ENCODE peak calls at places on chromosome 9, in five cellular contexts. O is neuronal stem cell, U is H9, P is IMR-90, B is trophoblast cell. D is an unnamed sample.

GRCh38 chr9:76897804-76898525 is 7.9 kb downstream of the PRUNE2 start:
- DNase-seq in O (no peak), U (no peak), P (no peak), B (no peak), D (no peak)

GRCh38 chr9:84953252-84953773 is 283.8 kb downstream of the NTRK2 start:
- DNase-seq in O (no peak), U (no peak), P (no peak), B (no peak), D (peak)

GRCh38 chr9:81596671-81597426 is 92.5 kb downstream of the TLE1 start:
- DNase-seq in O (no peak), U (no peak), P (no peak), B (peak), D (peak)

GRCh38 chr9:18142964-18143363 is 331.0 kb upstream of the ADAMTSL1 start:
- DNase-seq in O (no peak), U (no peak), P (no peak), B (no peak), D (peak)

GRCh38 chr9:12818431-12819000 is 43.7 kb downstream of the LURAP1L start:
- DNase-seq in O (no peak), U (peak), P (peak), B (peak), D (peak)

GRCh38 chr9:20395671-20396070 is 226.6 kb downstream of the MLLT3 start:
- DNase-seq in O (no peak), U (no peak), P (no peak), B (no peak), D (no peak)

GRCh38 chr9:115520626-115521025 is 402.7 kb upstream of the TNC start:
- DNase-seq in O (no peak), U (no peak), P (no peak), B (no peak), D (no peak)

GRCh38 chr9:134895849-134896833 is 15.5 kb downstream of the FCN2 start:
- DNase-seq in O (no peak), U (no peak), P (peak), B (no peak), D (no peak)

GRCh38 chr9:120443489-120443888 is 136.5 kb downstream of the CDK5RAP2 start:
- DNase-seq in O (no peak), U (no peak), P (peak), B (no peak), D (no peak)

GRCh38 chr9:73451003-73451402 is 299.3 kb downstream of the ANXA1 start:
- DNase-seq in O (no peak), U (no peak), P (no peak), B (no peak), D (no peak)

GRCh38 chr9:116998305-116998704 is 311.2 kb downstream of the TRIM32 start:
- DNase-seq in O (peak), U (no peak), P (peak), B (no peak), D (peak)

GRCh38 chr9:115615821-115616665 is 498.1 kb upstream of the TNC start:
- DNase-seq in O (no peak), U (no peak), P (peak), B (peak), D (peak)

GRCh38 chr9:17068671-17069070 is 66.2 kb upstream of the CNTLN start:
- DNase-seq in O (no peak), U (no peak), P (no peak), B (no peak), D (no peak)

GRCh38 chr9:18822850-18823249 is 210.2 kb downstream of the SAXO1 start:
- DNase-seq in O (no peak), U (no peak), P (no peak), B (no peak), D (no peak)

GRCh38 chr9:76704601-76705204 is 59.5 kb upstream of the PCA3 start:
- DNase-seq in O (peak), U (no peak), P (peak), B (peak), D (peak)

GRCh38 chr9:89676281-89676680 is 71.5 kb downstream of the GADD45G start:
- DNase-seq in O (no peak), U (no peak), P (no peak), B (no peak), D (no peak)

GRCh38 chr9:35858428-35858827 is 11.8 kb downstream of the OR13J1 start:
- DNase-seq in O (no peak), U (no peak), P (no peak), B (no peak), D (no peak)

GRCh38 chr9:35948451-35948850 is 9.5 kb downstream of the OR2S2 start:
- DNase-seq in O (no peak), U (no peak), P (no peak), B (no peak), D (no peak)

GRCh38 chr9:122065923-122066629 is 27.0 kb downstream of the TTLL11 start:
- DNase-seq in O (no peak), U (no peak), P (no peak), B (no peak), D (no peak)

GRCh38 chr9:37949576-37949975 is 45.6 kb upstream of the SLC25A51 start:
- DNase-seq in O (no peak), U (no peak), P (no peak), B (no peak), D (no peak)

GRCh38 chr9:38662763-38663593 is 42.6 kb upstream of the ANKRD18A start:
- DNase-seq in O (no peak), U (no peak), P (no peak), B (no peak), D (peak)

GRCh38 chr9:133607381-133607780 is 1.8 kb downstream of the FAM163B start:
- DNase-seq in O (no peak), U (no peak), P (no peak), B (no peak), D (no peak)

GRCh38 chr9:89721971-89722530 is 117.2 kb downstream of the GADD45G start:
- DNase-seq in O (no peak), U (no peak), P (no peak), B (no peak), D (no peak)

GRCh38 chr9:34123682-34124081 is 2.8 kb downstream of the DCAF12 start:
- DNase-seq in O (no peak), U (no peak), P (no peak), B (no peak), D (no peak)

GRCh38 chr9:35271637-35272036 is 109.8 kb downstream of the UNC13B start:
- DNase-seq in O (no peak), U (no peak), P (no peak), B (no peak), D (no peak)

GRCh38 chr9:89608646-89609335 is 4.0 kb downstream of the GADD45G start:
- DNase-seq in O (no peak), U (peak), P (no peak), B (no peak), D (no peak)

DNA sequence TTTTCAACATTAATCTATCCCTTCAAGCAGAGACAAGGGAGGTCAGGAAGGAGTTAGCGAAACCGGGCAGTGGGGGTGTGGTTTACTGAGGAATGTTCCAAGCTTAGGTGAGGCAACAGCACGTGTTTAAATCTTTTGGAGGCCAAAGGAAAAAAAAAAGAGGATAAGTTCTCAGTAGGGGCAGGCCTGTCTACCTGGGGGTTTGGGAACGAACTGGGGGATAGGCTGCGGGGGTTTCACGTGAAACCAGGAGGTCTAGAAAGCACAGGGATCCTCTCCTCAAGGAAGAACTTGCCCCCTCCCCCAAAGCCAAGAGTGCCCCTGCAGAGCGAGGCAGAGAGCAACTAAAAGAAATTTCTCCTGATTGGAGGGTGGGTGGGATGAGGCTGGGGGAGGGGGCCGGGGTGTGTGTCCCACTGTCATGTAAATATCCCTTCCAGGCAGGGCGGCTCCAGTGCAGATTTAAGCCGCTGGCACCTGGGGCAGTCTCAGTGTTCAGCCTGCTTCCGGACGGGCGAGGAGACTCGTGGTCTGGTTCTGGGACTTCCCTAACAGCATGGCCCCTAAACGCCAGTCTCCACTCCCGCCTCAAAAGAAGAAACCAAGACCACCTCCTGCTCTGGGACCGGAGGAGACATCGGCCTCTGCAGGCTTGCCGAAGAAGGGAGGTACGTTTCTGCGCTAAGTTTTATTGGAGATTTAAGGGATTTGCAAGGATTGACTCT is 5.5 kb upstream of the SET start:
- DNase-seq in O (peak), U (peak), P (peak), B (peak), D (peak)
- H3K4ac ChIP-seq in O (peak), U (no peak), P (peak), B (peak), D (peak)

DNA sequence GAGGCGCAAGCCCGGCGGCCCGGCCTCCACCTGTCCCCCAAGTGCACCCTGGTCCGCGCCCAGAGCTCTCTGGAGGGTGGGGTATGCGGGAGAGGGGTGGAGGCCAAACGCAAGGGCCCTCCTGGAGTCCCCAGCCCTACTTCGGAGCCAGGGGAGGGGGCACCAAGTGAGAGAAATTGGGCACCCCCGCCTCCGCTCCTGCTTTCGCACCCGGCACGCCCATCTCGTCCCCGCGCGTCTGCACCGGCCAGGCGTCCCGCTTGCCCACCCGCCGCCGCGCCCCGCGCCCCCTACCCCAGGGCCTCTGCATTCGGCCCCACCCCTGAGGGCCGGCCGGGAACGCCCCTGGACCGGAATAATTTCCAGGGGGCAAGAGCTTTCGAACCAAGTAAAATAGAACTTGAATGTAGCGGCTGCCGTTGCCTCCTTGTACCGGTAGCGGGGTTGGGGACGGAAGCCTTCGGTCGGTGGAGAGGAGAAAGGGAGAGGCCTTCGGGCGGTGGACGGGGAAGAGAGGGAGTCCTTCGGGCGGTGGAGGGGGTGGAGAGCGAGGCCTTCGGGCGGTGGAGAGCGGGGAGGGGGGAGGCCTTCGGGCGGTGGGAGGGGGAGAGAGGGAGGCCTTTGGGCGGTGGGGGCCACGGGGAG is 694 bp upstream of the PHPT1 start:
- DNase-seq in O (peak), U (no peak), P (no peak), B (peak), D (peak)
- H3K23ac ChIP-seq in O (peak), U (no peak), P (peak), B (no peak), D (peak)

DNA sequence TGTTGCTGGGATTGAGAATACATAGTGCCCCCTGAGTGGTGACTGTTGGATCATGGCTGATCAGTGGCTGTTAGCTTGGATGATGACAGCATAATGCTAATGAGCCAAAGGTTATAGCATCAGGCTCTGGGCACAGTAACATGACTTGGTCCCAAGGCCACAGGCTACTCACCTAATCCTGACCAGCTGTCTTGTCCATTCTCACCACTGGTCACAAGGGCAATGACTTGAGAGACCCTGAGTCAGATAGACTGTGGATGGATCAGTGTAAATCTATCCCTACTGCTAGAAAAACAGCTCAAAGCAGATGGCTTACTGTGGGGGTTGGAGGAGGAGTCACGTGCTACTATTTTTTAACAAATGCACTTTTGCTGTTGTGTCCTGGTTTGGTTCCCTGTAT is 74.7 kb downstream of the AOPEP start:
- DNase-seq in O (no peak), U (no peak), P (peak), B (no peak), D (no peak)
- H3K4me2 ChIP-seq in O (no peak), U (no peak), P (no peak), B (no peak), D (no peak)

DNA sequence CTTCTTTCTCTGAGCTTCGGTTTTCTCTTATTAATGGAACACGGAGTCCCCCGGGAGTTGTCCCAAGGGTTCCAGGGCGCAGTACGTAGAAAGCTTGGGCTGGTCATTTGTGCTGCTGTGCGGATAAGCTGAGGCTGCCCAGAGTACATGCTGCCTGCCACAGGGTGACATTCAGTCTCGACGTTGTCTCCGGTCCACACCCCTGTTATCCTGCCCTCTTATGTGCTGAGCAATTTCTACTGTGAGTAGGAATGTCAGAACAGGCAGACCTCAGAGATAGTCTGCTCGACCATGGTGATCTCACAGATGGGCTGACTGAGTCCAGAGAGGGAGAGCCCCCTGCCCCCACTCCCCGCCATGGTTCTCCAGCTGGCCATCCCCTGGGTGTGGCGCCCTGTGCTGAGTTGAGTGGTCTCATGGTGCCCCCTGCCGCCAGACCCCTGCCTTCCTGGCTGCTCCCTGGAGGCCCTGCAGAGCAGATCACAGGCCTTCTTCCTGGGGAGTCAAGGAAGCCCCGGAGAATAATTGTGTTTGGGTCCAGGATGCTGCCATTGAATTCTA is 124.0 kb downstream of the RGS3 start:
- DNase-seq in O (no peak), U (peak), P (peak), B (no peak), D (peak)
- H3K4ac ChIP-seq in O (no peak), U (no peak), P (peak), B (no peak), D (no peak)

DNA sequence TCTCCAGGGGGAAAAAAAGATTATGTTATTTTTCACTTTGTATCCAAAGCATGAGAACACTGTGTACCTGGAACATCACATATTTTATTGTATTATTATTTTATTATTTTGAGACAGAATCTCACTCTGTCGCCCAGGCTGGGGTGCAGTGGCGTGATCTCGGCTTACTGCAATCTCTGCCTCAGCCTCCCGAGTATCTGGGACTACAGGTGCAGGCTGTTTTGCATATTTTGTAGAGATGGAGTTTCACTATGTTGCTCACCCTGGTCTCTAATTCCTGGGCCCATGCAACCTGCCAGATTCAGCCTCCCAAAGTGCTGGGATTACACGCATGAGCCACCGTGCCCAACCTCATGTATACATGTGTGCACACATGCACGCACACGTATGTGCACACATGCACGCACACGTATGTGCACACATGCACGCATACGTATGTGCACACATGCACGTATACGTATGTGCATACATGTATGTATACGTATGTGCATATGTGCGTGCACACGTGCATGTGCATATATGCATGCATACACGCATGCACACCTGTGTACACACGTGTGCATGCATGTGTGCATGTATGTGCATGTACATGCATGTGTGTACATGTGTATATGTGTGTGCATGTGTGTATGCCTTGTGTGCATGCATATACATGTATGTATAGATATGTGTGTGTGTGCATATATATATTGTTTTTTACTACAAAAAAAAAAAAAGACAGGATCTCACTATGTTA is 9.5 kb upstream of the UGCG start:
- DNase-seq in O (no peak), U (no peak), P (no peak), B (no peak), D (no peak)
- H3K23ac ChIP-seq in O (no peak), U (no peak), P (no peak), B (peak), D (no peak)

DNA sequence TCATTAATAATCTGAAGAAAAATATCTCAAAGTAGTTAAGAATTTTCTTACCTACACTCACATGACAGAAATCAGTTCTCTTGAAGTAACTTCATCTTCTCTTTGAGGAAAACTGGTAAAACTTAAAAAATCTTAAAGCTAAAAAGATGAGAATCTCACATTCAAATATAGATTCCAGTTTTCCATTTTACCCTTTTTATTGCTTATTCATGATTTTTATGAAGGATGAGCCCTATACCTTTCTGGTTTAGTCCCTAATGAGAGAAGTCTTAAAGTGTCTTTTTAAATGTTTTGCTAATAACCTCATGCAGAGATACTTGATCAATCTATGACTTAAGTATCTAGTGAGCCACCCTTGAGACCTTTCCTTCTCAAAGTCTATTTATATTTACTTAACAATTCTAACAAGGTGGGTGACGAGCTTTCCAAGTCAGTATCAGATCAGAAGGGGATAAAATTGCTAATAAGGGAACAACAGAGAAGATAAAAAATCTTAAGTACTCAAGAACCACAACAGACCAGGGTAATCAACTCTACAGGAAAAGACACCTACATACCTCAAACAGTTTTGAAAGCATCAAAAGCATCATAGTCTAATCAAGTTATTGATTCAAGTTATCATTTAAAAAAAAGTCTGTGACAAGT is 2.6 kb downstream of the IARS1 start:
- DNase-seq in O (no peak), U (no peak), P (no peak), B (no peak), D (peak)
- H3K4me2 ChIP-seq in O (no peak), U (no peak), P (peak), B (no peak), D (no peak)

GRCh38 chr9:14313951-14314423 is at the start of gene NFIB:
- DNase-seq in O (no peak), U (peak), P (peak), B (peak), D (peak)
- H3K4ac ChIP-seq in O (no peak), U (no peak), P (no peak), B (peak), D (peak)

GRCh38 chr9:93095205-93096130 is 549 bp upstream of the CARD19 start:
- DNase-seq in O (peak), U (peak), P (peak), B (peak), D (peak)

GRCh38 chr9:93094294-93095204 is 1.5 kb upstream of the CARD19 start:
- DNase-seq in O (no peak), U (no peak), P (no peak), B (no peak), D (peak)

GRCh38 chr9:93097496-93098205 is 1.6 kb downstream of the CARD19 start:
- DNase-seq in O (no peak), U (no peak), P (peak), B (no peak), D (no peak)

GRCh38 chr9:93096811-93097382 is 880 bp downstream of the CARD19 start:
- DNase-seq in O (no peak), U (no peak), P (no peak), B (no peak), D (no peak)

GRCh38 chr9:93096131-93096802 is at the start of gene CARD19:
- DNase-seq in O (peak), U (no peak), P (peak), B (peak), D (peak)
- H3K23ac ChIP-seq in O (peak), U (no peak), P (peak), B (no peak), D (peak)

GRCh38 chr9:129720865-129721545 is 31.8 kb downstream of the PTGES start:
- DNase-seq in O (no peak), U (peak), P (no peak), B (no peak), D (no peak)

GRCh38 chr9:129725841-129726251 is 27.0 kb downstream of the PTGES start:
- DNase-seq in O (no peak), U (no peak), P (peak), B (no peak), D (no peak)

GRCh38 chr9:129720181-129720864 is 32.5 kb downstream of the PTGES start:
- DNase-seq in O (no peak), U (peak), P (no peak), B (no peak), D (peak)

GRCh38 chr9:129724456-129725190 is 28.2 kb downstream of the PTGES start:
- DNase-seq in O (no peak), U (peak), P (no peak), B (no peak), D (no peak)

DNA sequence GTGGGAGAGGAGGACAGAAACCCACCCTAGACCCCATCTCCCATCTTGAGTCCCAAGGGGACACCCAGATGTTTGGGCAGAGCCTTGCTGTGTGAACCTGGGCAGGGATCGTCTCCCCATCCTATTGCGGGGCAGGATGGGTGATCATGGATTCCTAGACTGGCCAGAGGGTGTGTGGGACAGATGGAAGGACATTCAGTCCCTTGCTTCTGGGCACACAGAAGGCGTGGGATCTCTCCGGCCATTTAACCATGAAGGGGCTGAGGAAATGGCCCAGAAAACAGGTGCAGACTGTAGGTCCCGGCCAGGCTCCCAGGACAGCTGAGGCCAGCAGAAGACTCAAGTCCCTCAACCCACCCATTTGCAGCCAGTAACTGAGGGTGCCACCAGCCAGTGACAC is 29.9 kb downstream of the PTGES start:
- DNase-seq in O (no peak), U (no peak), P (no peak), B (no peak), D (no peak)
- H3K4me2 ChIP-seq in O (no peak), U (no peak), P (no peak), B (no peak), D (no peak)